ENCODE peak calls at places on chromosome 17, in five cellular contexts. W is sigmoid colon, L is prostate gland, K is transverse colon, A is esophagus muscularis mucosa. Z is an unnamed sample. For H3K4me1, the result is how much of the 10 kb centered on the place peaks cover.

GRCh38 chr17:61335105-61335844 is 64.4 kb upstream of the TBX2 start:
- DNase-seq in W (no peak), K (no peak), L (no peak), A (no peak), Z (no peak)

GRCh38 chr17:61386251-61386650 is 13.4 kb upstream of the TBX2 start:
- DNase-seq in A (no peak), K (no peak), L (no peak), W (no peak), Z (no peak)

GRCh38 chr17:5745091-5745820 is 160.9 kb upstream of the NLRP1 start:
- DNase-seq in A (peak), K (no peak), W (no peak), L (no peak), Z (no peak)

GRCh38 chr17:699350-699749 is 15.3 kb downstream of the VPS53 start:
- DNase-seq in L (peak), A (no peak), K (no peak), W (no peak), Z (no peak)

GRCh38 chr17:29341726-29342125 is 47.8 kb upstream of the NUFIP2 start:
- DNase-seq in A (no peak), W (no peak), K (no peak), L (no peak), Z (no peak)

GRCh38 chr17:41695954-41696720 is 7.5 kb downstream of the EIF1 start:
- DNase-seq in K (peak), W (peak), L (no peak), A (no peak), Z (no peak)

GRCh38 chr17:50459081-50459676 is 9.5 kb downstream of the CHAD start:
- DNase-seq in K (peak), L (peak), W (no peak), A (no peak), Z (no peak)

GRCh38 chr17:41339571-41340169 is 11.0 kb downstream of the KRT33A start:
- DNase-seq in W (no peak), L (no peak), K (no peak), A (peak), Z (no peak)

GRCh38 chr17:63082273-63082861 is 116.3 kb downstream of the TANC2 start:
- DNase-seq in A (no peak), L (no peak), K (no peak), W (no peak), Z (no peak)

GRCh38 chr17:41975099-41976083 is 8.8 kb downstream of the CNP start:
- DNase-seq in K (no peak), L (no peak), W (no peak), A (no peak), Z (no peak)

DNA sequence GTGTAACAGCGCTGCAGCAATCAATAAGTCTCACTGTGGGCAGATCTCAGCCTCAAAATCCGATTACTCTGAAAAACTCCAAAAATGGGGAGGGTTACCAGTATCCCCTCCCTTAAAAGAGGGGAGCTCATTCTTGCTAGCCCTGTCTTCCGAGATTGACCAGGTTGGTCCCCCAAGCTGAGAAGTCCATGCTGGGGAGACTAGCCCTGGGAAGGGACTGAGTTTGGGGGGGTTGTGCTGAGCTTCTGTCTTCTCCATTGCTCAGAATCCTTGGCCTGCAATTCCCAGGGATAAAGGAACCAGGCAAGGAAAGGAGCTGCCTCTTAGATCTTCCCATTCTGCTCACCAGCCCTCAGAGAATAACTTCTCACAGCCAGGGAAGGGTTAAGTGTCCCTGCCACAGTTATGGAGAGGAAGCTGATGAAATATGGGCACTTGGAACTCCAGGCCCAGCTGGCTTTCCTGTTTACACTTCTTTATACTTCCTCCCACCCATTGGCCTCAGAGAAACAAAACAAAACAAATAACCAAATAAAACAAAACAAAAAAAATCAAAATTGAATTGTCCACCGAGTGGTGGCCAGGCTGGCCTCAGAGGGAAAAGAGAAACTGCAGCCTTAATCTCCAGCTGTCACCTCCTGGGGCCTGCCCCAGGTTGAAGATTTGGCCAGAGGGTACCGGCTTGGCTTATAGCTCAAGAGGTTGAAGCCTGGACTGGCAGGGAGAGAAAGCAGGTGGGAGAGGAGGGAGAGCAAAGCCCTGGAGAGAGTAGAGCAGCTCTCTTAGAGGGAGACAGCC is 2.6 kb downstream of the HOXB3 start:
- DNase-seq in L (no peak), K (no peak), A (no peak), W (no peak), Z (no peak)
- TF ChIP-seq POLR2AphosphoS5 in L (no peak), K (no peak), A (no peak), W (peak), Z (no peak)

DNA sequence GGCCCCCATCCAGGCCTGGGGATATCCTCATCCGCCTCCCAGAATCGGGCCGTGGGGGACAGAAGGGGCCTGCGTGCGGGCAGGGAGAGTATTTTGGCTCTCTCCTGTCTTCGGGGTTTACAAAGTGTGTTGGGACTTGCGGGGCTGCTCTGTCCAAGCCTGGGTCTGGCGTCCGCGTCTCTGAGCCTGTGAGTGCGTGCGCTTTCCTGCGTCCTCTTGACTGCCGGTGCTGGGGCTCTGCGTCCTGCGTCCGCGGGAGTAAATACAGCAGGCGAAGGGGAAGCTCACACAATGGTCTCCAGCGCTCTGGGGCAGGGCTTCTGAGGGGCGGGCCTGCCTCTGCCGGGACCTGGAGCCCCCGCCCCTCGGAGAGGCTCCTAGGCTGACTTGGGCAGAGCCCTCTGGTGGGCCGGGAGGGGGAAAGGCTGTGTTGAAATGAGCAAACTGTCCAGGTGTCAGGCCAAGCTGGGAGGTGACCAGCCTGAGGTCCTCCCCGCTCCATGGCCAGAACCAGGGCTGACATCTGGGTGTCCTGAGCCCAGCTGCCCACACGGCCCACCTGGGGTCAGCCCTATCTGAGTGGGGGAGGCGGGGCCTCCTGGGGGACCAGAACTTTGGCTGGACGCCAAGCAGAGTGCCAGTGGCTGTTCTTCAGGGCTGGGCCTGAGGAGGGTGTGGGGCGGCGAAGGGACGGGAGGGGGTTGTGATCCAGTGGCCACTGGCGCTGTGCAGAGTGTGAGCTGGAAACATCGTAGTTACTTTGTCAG is 233.6 kb downstream of the SEC14L1 start:
- DNase-seq in K (peak), W (peak), L (peak), A (peak), Z (no peak)
- H3K4me1 ChIP-seq in K (under half), W (half or more), L (under half), A (half or more), Z (half or more)

GRCh38 chr17:7432296-7432695 is 2.9 kb upstream of the TMEM102 start:
- DNase-seq in L (no peak), W (no peak), A (no peak), K (no peak), Z (no peak)
- TF ChIP-seq CTCF in L (no peak), W (no peak), A (no peak), K (no peak), Z (no peak)

DNA sequence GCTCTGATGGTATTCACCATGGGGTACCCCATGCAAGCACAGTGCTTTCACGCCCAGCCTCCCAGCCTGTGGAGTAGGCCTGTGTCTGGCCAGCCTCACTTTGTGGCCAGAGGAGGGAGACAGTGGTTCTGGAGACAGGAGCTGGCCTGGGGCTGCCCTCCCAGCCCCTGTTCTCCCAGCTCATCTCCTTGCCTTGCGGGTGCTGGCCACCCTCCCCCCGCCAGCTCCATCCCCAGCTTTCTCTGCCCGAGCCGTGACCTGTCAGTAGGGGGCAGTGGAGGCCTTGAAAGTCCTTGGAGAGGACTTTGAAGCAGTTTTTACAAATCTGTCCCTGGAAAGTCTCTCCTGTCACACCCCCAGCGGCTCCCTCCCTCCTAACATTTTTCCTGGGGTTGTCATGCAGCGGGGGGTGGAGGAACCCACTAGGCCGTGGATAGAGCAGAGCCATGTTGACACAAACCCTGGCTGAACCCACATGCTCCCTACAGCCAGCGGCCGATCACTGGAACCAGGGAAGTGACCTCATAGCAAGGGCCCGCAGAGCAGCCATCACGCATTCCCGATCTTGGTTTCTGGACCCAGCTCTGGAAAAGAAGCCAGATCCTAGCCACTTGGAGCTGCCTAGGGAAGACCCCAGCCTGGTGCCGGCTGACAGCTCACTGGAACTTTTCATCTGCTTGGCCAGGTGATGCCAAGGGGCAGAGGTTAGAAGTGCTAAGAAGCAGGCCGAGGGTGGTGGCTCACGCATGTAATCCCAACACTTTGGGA is 289.4 kb downstream of the SEC14L1 start:
- DNase-seq in K (peak), L (peak), A (peak), W (peak), Z (peak)
- TF ChIP-seq POLR2AphosphoS5 in K (peak), L (peak), A (peak), W (peak), Z (peak)

GRCh38 chr17:66549312-66549705 is 246.9 kb downstream of the PRKCA start:
- DNase-seq in A (no peak), W (no peak), K (no peak), L (no peak), Z (no peak)
- H3K4me1 ChIP-seq in A (under half), W (under half), K (under half), L (under half), Z (under half)

DNA sequence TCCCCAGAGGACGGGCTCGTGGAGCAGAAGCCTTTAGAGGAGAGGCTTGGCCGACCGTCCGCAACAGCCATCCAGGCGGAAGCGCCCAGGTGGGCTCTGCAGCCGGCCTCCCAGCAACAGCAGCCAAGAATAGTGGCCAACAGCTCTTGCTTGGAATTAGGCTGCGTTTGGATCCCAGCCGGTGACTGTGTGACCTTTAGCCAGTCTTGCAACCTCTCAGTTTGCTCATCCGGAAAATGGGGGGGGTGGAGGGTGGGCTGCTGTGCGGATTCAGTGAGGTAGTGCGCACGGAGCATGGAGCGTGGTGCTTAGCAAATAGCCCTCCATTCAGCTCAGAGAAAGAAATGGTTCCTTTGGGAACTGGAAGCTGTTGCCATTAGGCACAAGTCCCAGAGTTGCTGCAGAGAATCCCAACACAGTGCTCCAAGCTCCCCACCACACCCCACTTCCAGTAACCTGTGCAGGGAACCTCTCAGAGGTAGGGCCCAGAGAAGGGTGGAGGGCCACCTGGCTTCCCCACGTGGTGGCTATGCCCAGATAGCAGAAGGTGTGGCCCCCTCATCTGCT is 46.7 kb downstream of the RTN4RL1 start:
- DNase-seq in K (no peak), W (no peak), A (no peak), L (no peak), Z (no peak)
- TF ChIP-seq CTCF in K (no peak), W (no peak), A (no peak), L (no peak), Z (no peak)

GRCh38 chr17:58264407-58265103 is 16.2 kb downstream of the MPO start:
- DNase-seq in K (no peak), L (no peak), W (no peak), A (peak), Z (no peak)
- TF ChIP-seq POLR2AphosphoS5 in K (no peak), L (no peak), W (no peak), A (no peak), Z (no peak)

GRCh38 chr17:81403671-81404534 is 8.6 kb downstream of the BAHCC1 start:
- DNase-seq in W (no peak), L (no peak), A (no peak), K (no peak), Z (no peak)

GRCh38 chr17:81404557-81405165 is 9.4 kb downstream of the BAHCC1 start:
- DNase-seq in L (no peak), A (no peak), K (peak), W (no peak), Z (no peak)

GRCh38 chr17:81403040-81403467 is 7.8 kb downstream of the BAHCC1 start:
- DNase-seq in L (no peak), K (no peak), A (no peak), W (no peak), Z (no peak)

GRCh38 chr17:81406117-81406953 is 11.1 kb downstream of the BAHCC1 start:
- DNase-seq in K (peak), A (no peak), W (no peak), L (no peak), Z (no peak)

GRCh38 chr17:81405382-81406005 is 10.2 kb downstream of the BAHCC1 start:
- DNase-seq in A (no peak), W (peak), L (no peak), K (no peak), Z (peak)
- H3K4me1 ChIP-seq in A (half or more), W (half or more), L (under half), K (under half), Z (half or more)

GRCh38 chr17:7767425-7768021 is 50.0 kb downstream of the DNAH2 start:
- DNase-seq in A (no peak), L (no peak), K (no peak), W (no peak), Z (no peak)
- TF ChIP-seq CTCF in A (no peak), L (no peak), K (no peak), W (no peak), Z (no peak)

Z was measured in vagina.